ENCODE peak calls at places on chromosomes 5 and 9, in five cellular contexts. One of them, this sample, is unnamed.

GRCh38 chr5:93162201-93162654 is 418.8 kb downstream of the NR2F1-AS1 start:
- DNase-seq in stimulated activated CD4-positive, alpha-beta T cell treated with anti-CD3 and anti-CD28 coated beads, Interleukin-1b, Interleukin-23, amount 100 ng/mL, for 24 hours: no peak
- DNase-seq in NCI-H1092: peak
- DNase-seq in activated gamma-delta T cell treated with Interleukin-2 at 50 U/mL for 16 hours: no peak
- DNase-seq in uterus: no peak
- DNase-seq in this sample: no peak

GRCh38 chr9:86282979-86283535 is 719 bp upstream of the ISCA1 start:
- DNase-seq in NCI-H1092: no peak
- DNase-seq in activated gamma-delta T cell treated with Interleukin-2 at 50 U/mL for 16 hours: no peak
- DNase-seq in uterus: no peak
- DNase-seq in stimulated activated CD4-positive, alpha-beta T cell treated with anti-CD3 and anti-CD28 coated beads, Interleukin-1b, Interleukin-23, amount 100 ng/mL, for 24 hours: no peak
- DNase-seq in this sample: no peak

GRCh38 chr9:37902804-37903580 is 935 bp downstream of the SLC25A51 start:
- DNase-seq in stimulated activated CD4-positive, alpha-beta T cell treated with anti-CD3 and anti-CD28 coated beads, Interleukin-1b, Interleukin-23, amount 100 ng/mL, for 24 hours: no peak
- DNase-seq in activated gamma-delta T cell treated with Interleukin-2 at 50 U/mL for 16 hours: no peak
- DNase-seq in NCI-H1092: no peak
- DNase-seq in uterus: no peak
- DNase-seq in this sample: no peak

GRCh38 chr9:116594552-116594951 is 92.6 kb upstream of the TRIM32 start:
- DNase-seq in stimulated activated CD4-positive, alpha-beta T cell treated with anti-CD3 and anti-CD28 coated beads, Interleukin-1b, Interleukin-23, amount 100 ng/mL, for 24 hours: no peak
- DNase-seq in activated gamma-delta T cell treated with Interleukin-2 at 50 U/mL for 16 hours: no peak
- DNase-seq in NCI-H1092: no peak
- DNase-seq in uterus: no peak
- DNase-seq in this sample: no peak

GRCh38 chr5:150080696-150081435 is 5.5 kb downstream of the CSF1R start:
- DNase-seq in activated gamma-delta T cell treated with Interleukin-2 at 50 U/mL for 16 hours: no peak
- DNase-seq in NCI-H1092: no peak
- DNase-seq in uterus: no peak
- DNase-seq in stimulated activated CD4-positive, alpha-beta T cell treated with anti-CD3 and anti-CD28 coated beads, Interleukin-1b, Interleukin-23, amount 100 ng/mL, for 24 hours: no peak
- DNase-seq in this sample: no peak

GRCh38 chr5:97839338-97840081 is 656.5 kb upstream of the RIOK2 start:
- DNase-seq in uterus: no peak
- DNase-seq in stimulated activated CD4-positive, alpha-beta T cell treated with anti-CD3 and anti-CD28 coated beads, Interleukin-1b, Interleukin-23, amount 100 ng/mL, for 24 hours: no peak
- DNase-seq in activated gamma-delta T cell treated with Interleukin-2 at 50 U/mL for 16 hours: no peak
- DNase-seq in NCI-H1092: no peak
- DNase-seq in this sample: no peak

GRCh38 chr9:70772591-70772990 is 348.8 kb downstream of the TRPM3 start:
- DNase-seq in stimulated activated CD4-positive, alpha-beta T cell treated with anti-CD3 and anti-CD28 coated beads, Interleukin-1b, Interleukin-23, amount 100 ng/mL, for 24 hours: no peak
- DNase-seq in activated gamma-delta T cell treated with Interleukin-2 at 50 U/mL for 16 hours: no peak
- DNase-seq in uterus: no peak
- DNase-seq in NCI-H1092: no peak
- DNase-seq in this sample: no peak

GRCh38 chr5:38069360-38069759 is 189.0 kb upstream of the EGFLAM start:
- DNase-seq in stimulated activated CD4-positive, alpha-beta T cell treated with anti-CD3 and anti-CD28 coated beads, Interleukin-1b, Interleukin-23, amount 100 ng/mL, for 24 hours: no peak
- DNase-seq in activated gamma-delta T cell treated with Interleukin-2 at 50 U/mL for 16 hours: no peak
- DNase-seq in uterus: no peak
- DNase-seq in NCI-H1092: no peak
- DNase-seq in this sample: no peak

GRCh38 chr9:88005146-88005750 is 30.9 kb upstream of the CDK20 start:
- DNase-seq in stimulated activated CD4-positive, alpha-beta T cell treated with anti-CD3 and anti-CD28 coated beads, Interleukin-1b, Interleukin-23, amount 100 ng/mL, for 24 hours: no peak
- DNase-seq in uterus: no peak
- DNase-seq in NCI-H1092: no peak
- DNase-seq in activated gamma-delta T cell treated with Interleukin-2 at 50 U/mL for 16 hours: no peak
- DNase-seq in this sample: no peak

GRCh38 chr9:109311731-109312130 is 9.1 kb downstream of the EPB41L4B start:
- DNase-seq in stimulated activated CD4-positive, alpha-beta T cell treated with anti-CD3 and anti-CD28 coated beads, Interleukin-1b, Interleukin-23, amount 100 ng/mL, for 24 hours: no peak
- DNase-seq in NCI-H1092: no peak
- DNase-seq in activated gamma-delta T cell treated with Interleukin-2 at 50 U/mL for 16 hours: no peak
- DNase-seq in uterus: no peak
- DNase-seq in this sample: no peak

GRCh38 chr5:168553377-168554130 is 24.4 kb downstream of the FBLL1 start:
- DNase-seq in uterus: no peak
- DNase-seq in NCI-H1092: no peak
- DNase-seq in stimulated activated CD4-positive, alpha-beta T cell treated with anti-CD3 and anti-CD28 coated beads, Interleukin-1b, Interleukin-23, amount 100 ng/mL, for 24 hours: no peak
- DNase-seq in activated gamma-delta T cell treated with Interleukin-2 at 50 U/mL for 16 hours: no peak
- DNase-seq in this sample: no peak

GRCh38 chr5:141763526-141763925 is 81.5 kb upstream of the ARAP3 start:
- DNase-seq in stimulated activated CD4-positive, alpha-beta T cell treated with anti-CD3 and anti-CD28 coated beads, Interleukin-1b, Interleukin-23, amount 100 ng/mL, for 24 hours: no peak
- DNase-seq in NCI-H1092: peak
- DNase-seq in uterus: no peak
- DNase-seq in activated gamma-delta T cell treated with Interleukin-2 at 50 U/mL for 16 hours: no peak
- DNase-seq in this sample: no peak

GRCh38 chr5:102911973-102912372 is 156.9 kb downstream of the PAM start:
- DNase-seq in NCI-H1092: no peak
- DNase-seq in stimulated activated CD4-positive, alpha-beta T cell treated with anti-CD3 and anti-CD28 coated beads, Interleukin-1b, Interleukin-23, amount 100 ng/mL, for 24 hours: no peak
- DNase-seq in activated gamma-delta T cell treated with Interleukin-2 at 50 U/mL for 16 hours: no peak
- DNase-seq in uterus: no peak
- DNase-seq in this sample: no peak

GRCh38 chr9:79551999-79552398 is 19.8 kb upstream of the TLE4 start:
- DNase-seq in NCI-H1092: no peak
- DNase-seq in stimulated activated CD4-positive, alpha-beta T cell treated with anti-CD3 and anti-CD28 coated beads, Interleukin-1b, Interleukin-23, amount 100 ng/mL, for 24 hours: no peak
- DNase-seq in activated gamma-delta T cell treated with Interleukin-2 at 50 U/mL for 16 hours: no peak
- DNase-seq in uterus: no peak
- DNase-seq in this sample: no peak

GRCh38 chr9:69946800-69947437 is 96.7 kb upstream of the MAMDC2 start:
- DNase-seq in stimulated activated CD4-positive, alpha-beta T cell treated with anti-CD3 and anti-CD28 coated beads, Interleukin-1b, Interleukin-23, amount 100 ng/mL, for 24 hours: no peak
- DNase-seq in uterus: no peak
- DNase-seq in NCI-H1092: no peak
- DNase-seq in activated gamma-delta T cell treated with Interleukin-2 at 50 U/mL for 16 hours: no peak
- DNase-seq in this sample: no peak

GRCh38 chr5:157076558-157076957 is 17.6 kb upstream of the HAVCR1 start:
- DNase-seq in NCI-H1092: no peak
- DNase-seq in stimulated activated CD4-positive, alpha-beta T cell treated with anti-CD3 and anti-CD28 coated beads, Interleukin-1b, Interleukin-23, amount 100 ng/mL, for 24 hours: no peak
- DNase-seq in activated gamma-delta T cell treated with Interleukin-2 at 50 U/mL for 16 hours: no peak
- DNase-seq in uterus: no peak
- DNase-seq in this sample: no peak

GRCh38 chr5:124528838-124529237 is 217.6 kb downstream of the ZNF608 start:
- DNase-seq in stimulated activated CD4-positive, alpha-beta T cell treated with anti-CD3 and anti-CD28 coated beads, Interleukin-1b, Interleukin-23, amount 100 ng/mL, for 24 hours: no peak
- DNase-seq in activated gamma-delta T cell treated with Interleukin-2 at 50 U/mL for 16 hours: no peak
- DNase-seq in NCI-H1092: no peak
- DNase-seq in uterus: no peak
- DNase-seq in this sample: no peak

GRCh38 chr9:135224921-135225541 is 137.6 kb downstream of the OLFM1 start:
- DNase-seq in uterus: no peak
- DNase-seq in NCI-H1092: peak
- DNase-seq in stimulated activated CD4-positive, alpha-beta T cell treated with anti-CD3 and anti-CD28 coated beads, Interleukin-1b, Interleukin-23, amount 100 ng/mL, for 24 hours: no peak
- DNase-seq in activated gamma-delta T cell treated with Interleukin-2 at 50 U/mL for 16 hours: no peak
- DNase-seq in this sample: no peak

GRCh38 chr5:72130342-72130741 is 23.1 kb downstream of the MAP1B start:
- DNase-seq in stimulated activated CD4-positive, alpha-beta T cell treated with anti-CD3 and anti-CD28 coated beads, Interleukin-1b, Interleukin-23, amount 100 ng/mL, for 24 hours: no peak
- DNase-seq in NCI-H1092: no peak
- DNase-seq in activated gamma-delta T cell treated with Interleukin-2 at 50 U/mL for 16 hours: no peak
- DNase-seq in uterus: no peak
- DNase-seq in this sample: no peak

GRCh38 chr5:111681791-111682190 is 75.2 kb downstream of the NREP start:
- DNase-seq in NCI-H1092: no peak
- DNase-seq in stimulated activated CD4-positive, alpha-beta T cell treated with anti-CD3 and anti-CD28 coated beads, Interleukin-1b, Interleukin-23, amount 100 ng/mL, for 24 hours: no peak
- DNase-seq in activated gamma-delta T cell treated with Interleukin-2 at 50 U/mL for 16 hours: no peak
- DNase-seq in uterus: no peak
- DNase-seq in this sample: no peak

GRCh38 chr5:72223371-72223770 is 96.7 kb downstream of the MRPS27 start:
- DNase-seq in NCI-H1092: no peak
- DNase-seq in stimulated activated CD4-positive, alpha-beta T cell treated with anti-CD3 and anti-CD28 coated beads, Interleukin-1b, Interleukin-23, amount 100 ng/mL, for 24 hours: no peak
- DNase-seq in uterus: no peak
- DNase-seq in activated gamma-delta T cell treated with Interleukin-2 at 50 U/mL for 16 hours: no peak
- DNase-seq in this sample: no peak

GRCh38 chr5:178421128-178421527 is 169.1 kb downstream of the COL23A1 start:
- DNase-seq in NCI-H1092: no peak
- DNase-seq in stimulated activated CD4-positive, alpha-beta T cell treated with anti-CD3 and anti-CD28 coated beads, Interleukin-1b, Interleukin-23, amount 100 ng/mL, for 24 hours: no peak
- DNase-seq in activated gamma-delta T cell treated with Interleukin-2 at 50 U/mL for 16 hours: no peak
- DNase-seq in uterus: no peak
- DNase-seq in this sample: no peak

GRCh38 chr9:107975426-107976010 is 485.9 kb upstream of the KLF4 start:
- DNase-seq in stimulated activated CD4-positive, alpha-beta T cell treated with anti-CD3 and anti-CD28 coated beads, Interleukin-1b, Interleukin-23, amount 100 ng/mL, for 24 hours: no peak
- DNase-seq in activated gamma-delta T cell treated with Interleukin-2 at 50 U/mL for 16 hours: no peak
- DNase-seq in NCI-H1092: no peak
- DNase-seq in uterus: peak
- DNase-seq in this sample: no peak

GRCh38 chr5:56829137-56829536 is 13.8 kb downstream of the MAP3K1 start:
- DNase-seq in activated gamma-delta T cell treated with Interleukin-2 at 50 U/mL for 16 hours: peak
- DNase-seq in stimulated activated CD4-positive, alpha-beta T cell treated with anti-CD3 and anti-CD28 coated beads, Interleukin-1b, Interleukin-23, amount 100 ng/mL, for 24 hours: peak
- DNase-seq in uterus: no peak
- DNase-seq in NCI-H1092: no peak
- DNase-seq in this sample: no peak

GRCh38 chr5:111741270-111741669 is 15.7 kb downstream of the NREP start:
- DNase-seq in activated gamma-delta T cell treated with Interleukin-2 at 50 U/mL for 16 hours: no peak
- DNase-seq in stimulated activated CD4-positive, alpha-beta T cell treated with anti-CD3 and anti-CD28 coated beads, Interleukin-1b, Interleukin-23, amount 100 ng/mL, for 24 hours: no peak
- DNase-seq in uterus: no peak
- DNase-seq in NCI-H1092: no peak
- DNase-seq in this sample: peak

GRCh38 chr5:135063511-135064234 is 29.6 kb upstream of the PITX1 start:
- DNase-seq in NCI-H1092: no peak
- DNase-seq in stimulated activated CD4-positive, alpha-beta T cell treated with anti-CD3 and anti-CD28 coated beads, Interleukin-1b, Interleukin-23, amount 100 ng/mL, for 24 hours: no peak
- DNase-seq in uterus: no peak
- DNase-seq in activated gamma-delta T cell treated with Interleukin-2 at 50 U/mL for 16 hours: no peak
- DNase-seq in this sample: no peak

GRCh38 chr9:36470891-36471290 is 70.8 kb upstream of the RNF38 start:
- DNase-seq in stimulated activated CD4-positive, alpha-beta T cell treated with anti-CD3 and anti-CD28 coated beads, Interleukin-1b, Interleukin-23, amount 100 ng/mL, for 24 hours: no peak
- DNase-seq in uterus: peak
- DNase-seq in NCI-H1092: no peak
- DNase-seq in activated gamma-delta T cell treated with Interleukin-2 at 50 U/mL for 16 hours: peak
- DNase-seq in this sample: peak

GRCh38 chr5:102283111-102283797 is 12.8 kb downstream of the SLCO4C1 start:
- DNase-seq in uterus: no peak
- DNase-seq in NCI-H1092: no peak
- DNase-seq in activated gamma-delta T cell treated with Interleukin-2 at 50 U/mL for 16 hours: no peak
- DNase-seq in stimulated activated CD4-positive, alpha-beta T cell treated with anti-CD3 and anti-CD28 coated beads, Interleukin-1b, Interleukin-23, amount 100 ng/mL, for 24 hours: no peak
- DNase-seq in this sample: no peak

GRCh38 chr9:120916573-120916972 is 10.0 kb downstream of the TRAF1 start:
- DNase-seq in stimulated activated CD4-positive, alpha-beta T cell treated with anti-CD3 and anti-CD28 coated beads, Interleukin-1b, Interleukin-23, amount 100 ng/mL, for 24 hours: no peak
- DNase-seq in activated gamma-delta T cell treated with Interleukin-2 at 50 U/mL for 16 hours: no peak
- DNase-seq in uterus: peak
- DNase-seq in NCI-H1092: no peak
- DNase-seq in this sample: no peak

GRCh38 chr5:114471529-114471928 is 109.7 kb downstream of the KCNN2 start:
- DNase-seq in NCI-H1092: no peak
- DNase-seq in stimulated activated CD4-positive, alpha-beta T cell treated with anti-CD3 and anti-CD28 coated beads, Interleukin-1b, Interleukin-23, amount 100 ng/mL, for 24 hours: no peak
- DNase-seq in uterus: no peak
- DNase-seq in activated gamma-delta T cell treated with Interleukin-2 at 50 U/mL for 16 hours: no peak
- DNase-seq in this sample: no peak

GRCh38 chr9:12961276-12961809 is 186.5 kb downstream of the LURAP1L start:
- DNase-seq in activated gamma-delta T cell treated with Interleukin-2 at 50 U/mL for 16 hours: no peak
- DNase-seq in stimulated activated CD4-positive, alpha-beta T cell treated with anti-CD3 and anti-CD28 coated beads, Interleukin-1b, Interleukin-23, amount 100 ng/mL, for 24 hours: no peak
- DNase-seq in uterus: no peak
- DNase-seq in NCI-H1092: no peak
- DNase-seq in this sample: no peak

GRCh38 chr5:139743001-139743771 is 52.4 kb upstream of the PSD2 start:
- DNase-seq in stimulated activated CD4-positive, alpha-beta T cell treated with anti-CD3 and anti-CD28 coated beads, Interleukin-1b, Interleukin-23, amount 100 ng/mL, for 24 hours: no peak
- DNase-seq in uterus: no peak
- DNase-seq in activated gamma-delta T cell treated with Interleukin-2 at 50 U/mL for 16 hours: no peak
- DNase-seq in NCI-H1092: no peak
- DNase-seq in this sample: no peak

GRCh38 chr9:121233906-121234901 is 32.5 kb upstream of the RAB14 start:
- DNase-seq in activated gamma-delta T cell treated with Interleukin-2 at 50 U/mL for 16 hours: no peak
- DNase-seq in stimulated activated CD4-positive, alpha-beta T cell treated with anti-CD3 and anti-CD28 coated beads, Interleukin-1b, Interleukin-23, amount 100 ng/mL, for 24 hours: no peak
- DNase-seq in uterus: no peak
- DNase-seq in NCI-H1092: no peak
- DNase-seq in this sample: no peak

GRCh38 chr9:2260401-2261306 is 245.5 kb downstream of the SMARCA2 start:
- DNase-seq in activated gamma-delta T cell treated with Interleukin-2 at 50 U/mL for 16 hours: no peak
- DNase-seq in stimulated activated CD4-positive, alpha-beta T cell treated with anti-CD3 and anti-CD28 coated beads, Interleukin-1b, Interleukin-23, amount 100 ng/mL, for 24 hours: no peak
- DNase-seq in uterus: no peak
- DNase-seq in NCI-H1092: peak
- DNase-seq in this sample: no peak

GRCh38 chr5:109063223-109063622 is 315.5 kb downstream of the FER start:
- DNase-seq in uterus: no peak
- DNase-seq in NCI-H1092: no peak
- DNase-seq in stimulated activated CD4-positive, alpha-beta T cell treated with anti-CD3 and anti-CD28 coated beads, Interleukin-1b, Interleukin-23, amount 100 ng/mL, for 24 hours: no peak
- DNase-seq in activated gamma-delta T cell treated with Interleukin-2 at 50 U/mL for 16 hours: no peak
- DNase-seq in this sample: no peak

GRCh38 chr5:93054424-93055165 is 526.4 kb downstream of the NR2F1-AS1 start:
- DNase-seq in activated gamma-delta T cell treated with Interleukin-2 at 50 U/mL for 16 hours: no peak
- DNase-seq in stimulated activated CD4-positive, alpha-beta T cell treated with anti-CD3 and anti-CD28 coated beads, Interleukin-1b, Interleukin-23, amount 100 ng/mL, for 24 hours: no peak
- DNase-seq in uterus: no peak
- DNase-seq in NCI-H1092: no peak
- DNase-seq in this sample: no peak

GRCh38 chr5:68962632-68963484 is 131.0 kb upstream of the SLC30A5 start:
- DNase-seq in uterus: peak
- DNase-seq in NCI-H1092: peak
- DNase-seq in activated gamma-delta T cell treated with Interleukin-2 at 50 U/mL for 16 hours: no peak
- DNase-seq in stimulated activated CD4-positive, alpha-beta T cell treated with anti-CD3 and anti-CD28 coated beads, Interleukin-1b, Interleukin-23, amount 100 ng/mL, for 24 hours: no peak
- DNase-seq in this sample: peak